ENCODE peak calls at places on chromosomes 4 and X, in five cellular contexts. C, S, R, U and X are unnamed samples.

GRCh38 chr4:114613579-114613978 is 15.0 kb downstream of the UGT8 start:
- DNase-seq in C (no peak), S (no peak), R (no peak), U (no peak), X (no peak)

GRCh38 chrX:125103693-125104092 is 216.0 kb upstream of the TEX13C start:
- DNase-seq in C (no peak), S (no peak), R (no peak), U (no peak), X (no peak)

GRCh38 chrX:25650216-25650615 is 487.9 kb upstream of the MAGEB18 start:
- DNase-seq in C (no peak), S (no peak), R (no peak), U (no peak), X (peak)

GRCh38 chr4:156764145-156764544 is 207.5 kb downstream of the PDGFC start:
- DNase-seq in C (no peak), S (no peak), R (peak), U (peak), X (no peak)

GRCh38 chr4:38625508-38625907 is 38.5 kb upstream of the KLF3 start:
- DNase-seq in C (no peak), S (no peak), R (no peak), U (no peak), X (no peak)

GRCh38 chr4:151321586-151321985 is 3.8 kb downstream of the SH3D19 start:
- DNase-seq in C (no peak), S (no peak), R (no peak), U (no peak), X (no peak)

GRCh38 chr4:114494257-114494803 is 104.3 kb upstream of the UGT8 start:
- DNase-seq in C (no peak), S (no peak), R (no peak), U (no peak), X (no peak)

GRCh38 chr4:107131295-107131694 is 95.2 kb upstream of the DKK2 start:
- DNase-seq in C (no peak), S (no peak), R (no peak), U (peak), X (peak)

GRCh38 chrX:136856050-136856449 is 24.5 kb downstream of the RBMX start:
- DNase-seq in C (no peak), S (no peak), R (no peak), U (no peak), X (no peak)

GRCh38 chrX:47361538-47362511 is 8.6 kb upstream of the ZNF157 start:
- DNase-seq in C (no peak), S (peak), R (peak), U (peak), X (peak)

GRCh38 chrX:102516314-102516936 is at the start of gene TMSB15A:
- DNase-seq in C (peak), S (peak), R (no peak), U (peak), X (peak)

GRCh38 chr4:185379326-185380295 is 16.1 kb downstream of the LRP2BP start:
- DNase-seq in C (no peak), S (no peak), R (no peak), U (no peak), X (no peak)

GRCh38 chr4:134202557-134202956 is 968 bp upstream of the PABPC4L start:
- DNase-seq in C (no peak), S (peak), R (no peak), U (no peak), X (no peak)

GRCh38 chrX:103734125-103734760 is 23.5 kb downstream of the TMEM31 start:
- DNase-seq in C (no peak), S (no peak), R (no peak), U (no peak), X (no peak)

GRCh38 chr4:183876268-183876934 is 28.7 kb upstream of the STOX2 start:
- DNase-seq in C (no peak), S (peak), R (no peak), U (peak), X (peak)

GRCh38 chr4:4859010-4859798 is at the start of gene MSX1:
- DNase-seq in C (peak), S (peak), R (peak), U (peak), X (peak)

GRCh38 chr4:133467290-133467947 is 318.3 kb downstream of the PCDH10 start:
- DNase-seq in C (no peak), S (no peak), R (no peak), U (no peak), X (no peak)

GRCh38 chrX:69031181-69031580 is 134.1 kb downstream of the PJA1 start:
- DNase-seq in C (no peak), S (peak), R (no peak), U (no peak), X (no peak)

GRCh38 chr4:72295966-72296557 is 264.3 kb downstream of the NPFFR2 start:
- DNase-seq in C (no peak), S (peak), R (no peak), U (peak), X (peak)

GRCh38 chrX:106481341-106481740 is 130.4 kb upstream of the RADX start:
- DNase-seq in C (no peak), S (peak), R (peak), U (peak), X (peak)

GRCh38 chr4:173763374-173763773 is 233.3 kb upstream of the HAND2 start:
- DNase-seq in C (no peak), S (no peak), R (no peak), U (no peak), X (no peak)

GRCh38 chrX:23764183-23764582 is 18.8 kb upstream of the SAT1 start:
- DNase-seq in C (no peak), S (no peak), R (no peak), U (no peak), X (no peak)